ENCODE peak calls at places on chromosomes 1 and 21, in six cellular contexts. N is endodermal cell, S is pancreas, U is AG04450, M is OCI-LY7, L is esophagus squamous epithelium. R is an unnamed sample.

GRCh38 chr1:215911406-215911968 is 344.4 kb downstream of the KCTD3 start:
- DNase-seq in N (no peak), S (no peak), M (no peak), L (no peak), U (no peak), R (no peak)

GRCh38 chr1:192153276-192153675 is 5.0 kb upstream of the RGS18 start:
- DNase-seq in U (no peak), N (no peak), S (no peak), M (no peak), L (no peak), R (no peak)

GRCh38 chr1:247740721-247741120 is 2.3 kb downstream of the OR14K1 start:
- DNase-seq in M (no peak), S (no peak), L (no peak), U (no peak), N (no peak), R (no peak)

GRCh38 chr1:221564891-221565290 is 177.0 kb downstream of the DUSP10 start:
- DNase-seq in L (no peak), S (no peak), N (no peak), M (no peak), U (no peak), R (no peak)

GRCh38 chr1:155083865-155084721 is 5.5 kb downstream of the EFNA3 start:
- DNase-seq in N (peak), S (peak), M (peak), L (no peak), U (no peak), R (peak)

GRCh38 chr1:56540467-56540866 is 38.9 kb downstream of the PLPP3 start:
- DNase-seq in M (no peak), U (no peak), N (no peak), L (no peak), S (no peak), R (no peak)

GRCh38 chr1:96513136-96513535 is 208.4 kb upstream of the PTBP2 start:
- DNase-seq in S (no peak), M (no peak), U (no peak), N (no peak), L (no peak), R (no peak)

GRCh38 chr1:192763243-192763642 is 45.6 kb upstream of the RGS2 start:
- DNase-seq in U (no peak), M (no peak), N (no peak), L (no peak), S (no peak), R (no peak)

GRCh38 chr1:17635811-17636210 is 96.3 kb downstream of the ARHGEF10L start:
- DNase-seq in S (no peak), N (no peak), L (no peak), U (no peak), M (peak), R (no peak)

GRCh38 chr1:207868252-207868768 is 42.6 kb downstream of the CD34 start:
- DNase-seq in U (no peak), S (peak), M (peak), L (no peak), N (peak), R (peak)

GRCh38 chr1:186807162-186807561 is 21.6 kb upstream of the PLA2G4A start:
- DNase-seq in U (no peak), N (no peak), L (no peak), M (no peak), S (no peak), R (no peak)

GRCh38 chr1:186811892-186812291 is 16.9 kb upstream of the PLA2G4A start:
- DNase-seq in N (no peak), L (no peak), S (no peak), M (no peak), U (no peak), R (no peak)

GRCh38 chr1:186802388-186802787 is 26.4 kb upstream of the PLA2G4A start:
- DNase-seq in U (no peak), N (no peak), S (no peak), M (no peak), L (no peak), R (no peak)

GRCh38 chr1:186804669-186805068 is 24.1 kb upstream of the PLA2G4A start:
- DNase-seq in M (no peak), U (no peak), S (no peak), N (no peak), L (no peak), R (no peak)

GRCh38 chr1:186806477-186806876 is 22.3 kb upstream of the PLA2G4A start:
- DNase-seq in L (no peak), S (no peak), U (no peak), M (no peak), N (peak), R (peak)
- TF ChIP-seq CTCF in L (no peak), S (no peak), U (peak), M (peak), N (peak), R (no peak)

GRCh38 chr1:109248444-109248796 is 919 bp upstream of the CELSR2 start:
- DNase-seq in M (no peak), N (no peak), S (no peak), U (no peak), L (no peak), R (no peak)
- TF ChIP-seq CTCF in M (no peak), N (no peak), S (no peak), U (no peak), L (no peak), R (no peak)

GRCh38 chr21:36890086-36890485 is 76.4 kb downstream of the HLCS start:
- DNase-seq in M (no peak), S (no peak), L (no peak), N (no peak), U (no peak), R (no peak)
- TF ChIP-seq CTCF in M (no peak), S (no peak), L (no peak), N (no peak), U (no peak), R (no peak)

GRCh38 chr1:6785318-6785712 is at the start of gene CAMTA1:
- DNase-seq in M (no peak), S (no peak), U (no peak), L (no peak), N (no peak), R (no peak)

GRCh38 chr1:6784560-6785317 is 515 bp upstream of the CAMTA1 start:
- DNase-seq in L (peak), N (peak), U (peak), M (peak), S (peak), R (peak)

GRCh38 chr1:6783221-6783620 is 2.0 kb upstream of the CAMTA1 start:
- DNase-seq in M (peak), N (no peak), L (no peak), S (no peak), U (no peak), R (no peak)

GRCh38 chr1:6783956-6784559 is 1.2 kb upstream of the CAMTA1 start:
- DNase-seq in N (no peak), M (peak), S (no peak), U (no peak), L (no peak), R (no peak)

GRCh38 chr1:6785721-6786505 is 659 bp downstream of the CAMTA1 start:
- DNase-seq in U (no peak), N (peak), S (peak), L (no peak), M (peak), R (peak)
- TF ChIP-seq CTCF in U (peak), N (peak), S (no peak), L (no peak), M (peak), R (no peak)

GRCh38 chr1:102970496-102971078 is 137.7 kb downstream of the COL11A1 start:
- DNase-seq in M (peak), L (no peak), U (peak), S (no peak), N (peak), R (peak)
- TF ChIP-seq CTCF in M (peak), L (peak), U (peak), S (peak), N (peak), R (peak)

GRCh38 chr1:239898067-239898730 is 193.5 kb upstream of the FMN2 start:
- DNase-seq in L (no peak), S (peak), N (peak), U (peak), M (peak), R (peak)
- TF ChIP-seq CTCF in L (peak), S (peak), N (peak), U (peak), M (peak), R (peak)

DNA sequence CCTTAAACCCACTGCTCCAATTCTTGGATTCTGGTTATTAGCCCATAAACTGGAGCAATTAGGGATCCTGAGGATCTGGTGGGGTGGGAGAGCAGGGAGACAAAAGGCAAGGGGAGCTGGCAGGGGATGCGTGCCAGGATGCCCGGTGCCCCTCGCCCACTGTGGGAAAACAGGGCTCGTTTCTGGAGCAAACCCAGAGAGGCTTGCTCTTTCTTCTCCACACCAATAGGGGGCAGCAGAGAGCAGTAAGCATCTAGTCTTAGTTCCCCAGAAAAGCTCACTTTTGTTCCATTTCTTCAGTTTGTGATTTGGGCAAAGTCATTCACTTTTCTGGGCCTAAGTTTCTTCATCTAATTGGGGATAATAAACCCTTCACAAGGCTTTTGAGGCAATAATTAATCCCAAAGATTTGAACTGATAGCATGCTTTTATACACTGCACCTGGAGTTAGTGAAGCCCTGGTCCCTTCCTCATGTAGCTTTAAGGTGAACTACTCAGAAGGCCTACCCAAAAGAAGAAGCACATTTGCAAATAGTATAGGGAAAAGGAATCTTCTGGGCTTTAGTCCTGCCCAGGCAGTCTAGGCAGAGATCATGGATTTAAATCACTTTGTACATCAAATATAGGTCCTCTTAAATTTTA is 160.6 kb upstream of the USP24 start:
- DNase-seq in M (peak), L (no peak), U (peak), S (no peak), N (peak), R (peak)
- TF ChIP-seq CTCF in M (peak), L (peak), U (peak), S (peak), N (peak), R (peak)

R was measured in activated CD8-positive, alpha-beta T cell treated with anti-CD3 and anti-CD28 coated beads for 36 hours.